ENCODE peak calls at places on chromosomes 12 and 14, in seven cellular contexts. One of them, this sample, is unnamed.

GRCh38 chr12:122880155-122880605 is 15.7 kb downstream of the VPS37B start:
- DNase-seq in fibroblast of villous mesenchyme: peak
- DNase-seq in upper lobe of right lung: no peak
- DNase-seq in choroid plexus epithelial cell: peak
- DNase-seq in OCI-M1: no peak
- DNase-seq in ascending aorta: no peak
- DNase-seq in gastrocnemius medialis: no peak
- DNase-seq in this sample: no peak

GRCh38 chr12:129489277-129489676 is 414.5 kb downstream of the TMEM132D start:
- DNase-seq in fibroblast of villous mesenchyme: no peak
- DNase-seq in upper lobe of right lung: no peak
- DNase-seq in choroid plexus epithelial cell: no peak
- DNase-seq in OCI-M1: no peak
- DNase-seq in ascending aorta: no peak
- DNase-seq in gastrocnemius medialis: no peak
- DNase-seq in this sample: no peak

GRCh38 chr14:101220921-101221510 is 317.5 kb upstream of the RTL1 start:
- DNase-seq in fibroblast of villous mesenchyme: no peak
- DNase-seq in upper lobe of right lung: no peak
- DNase-seq in choroid plexus epithelial cell: no peak
- DNase-seq in OCI-M1: no peak
- DNase-seq in ascending aorta: no peak
- DNase-seq in gastrocnemius medialis: no peak
- DNase-seq in this sample: no peak

GRCh38 chr14:74507085-74507484 is 13.5 kb downstream of the ISCA2 start:
- DNase-seq in fibroblast of villous mesenchyme: no peak
- DNase-seq in upper lobe of right lung: no peak
- DNase-seq in choroid plexus epithelial cell: no peak
- DNase-seq in OCI-M1: no peak
- DNase-seq in ascending aorta: no peak
- DNase-seq in gastrocnemius medialis: no peak
- DNase-seq in this sample: no peak

GRCh38 chr14:70697681-70698080 is 56.0 kb downstream of the TTC9 start:
- DNase-seq in fibroblast of villous mesenchyme: no peak
- DNase-seq in upper lobe of right lung: no peak
- DNase-seq in choroid plexus epithelial cell: no peak
- DNase-seq in OCI-M1: no peak
- DNase-seq in ascending aorta: no peak
- DNase-seq in gastrocnemius medialis: no peak
- DNase-seq in this sample: no peak

GRCh38 chr12:113582521-113583218 is 111.0 kb upstream of the LHX5 start:
- DNase-seq in fibroblast of villous mesenchyme: no peak
- DNase-seq in upper lobe of right lung: no peak
- DNase-seq in choroid plexus epithelial cell: no peak
- DNase-seq in OCI-M1: peak
- DNase-seq in ascending aorta: no peak
- DNase-seq in gastrocnemius medialis: no peak
- DNase-seq in this sample: no peak

GRCh38 chr12:1911598-1912575 is 6.6 kb downstream of the CACNA2D4 start:
- DNase-seq in fibroblast of villous mesenchyme: no peak
- DNase-seq in upper lobe of right lung: no peak
- DNase-seq in choroid plexus epithelial cell: no peak
- DNase-seq in OCI-M1: no peak
- DNase-seq in ascending aorta: no peak
- DNase-seq in gastrocnemius medialis: peak
- DNase-seq in this sample: no peak

GRCh38 chr14:104426771-104427125 is 152.8 kb upstream of the C14orf180 start:
- DNase-seq in fibroblast of villous mesenchyme: no peak
- DNase-seq in upper lobe of right lung: no peak
- DNase-seq in choroid plexus epithelial cell: no peak
- DNase-seq in OCI-M1: no peak
- DNase-seq in ascending aorta: no peak
- DNase-seq in gastrocnemius medialis: no peak
- DNase-seq in this sample: no peak

GRCh38 chr12:91126516-91126915 is 15.2 kb upstream of the LUM start:
- DNase-seq in fibroblast of villous mesenchyme: no peak
- DNase-seq in upper lobe of right lung: no peak
- DNase-seq in choroid plexus epithelial cell: no peak
- DNase-seq in OCI-M1: no peak
- DNase-seq in ascending aorta: no peak
- DNase-seq in gastrocnemius medialis: no peak
- DNase-seq in this sample: peak

GRCh38 chr12:47237751-47238211 is 158.0 kb upstream of the AMIGO2 start:
- DNase-seq in fibroblast of villous mesenchyme: peak
- DNase-seq in upper lobe of right lung: no peak
- DNase-seq in choroid plexus epithelial cell: peak
- DNase-seq in OCI-M1: peak
- DNase-seq in ascending aorta: no peak
- DNase-seq in gastrocnemius medialis: no peak
- DNase-seq in this sample: peak

GRCh38 chr12:47854531-47854930 is 34.8 kb upstream of the HDAC7 start:
- DNase-seq in fibroblast of villous mesenchyme: no peak
- DNase-seq in upper lobe of right lung: no peak
- DNase-seq in choroid plexus epithelial cell: no peak
- DNase-seq in OCI-M1: no peak
- DNase-seq in ascending aorta: no peak
- DNase-seq in gastrocnemius medialis: no peak
- DNase-seq in this sample: no peak

GRCh38 chr12:130992448-130992847 is 38.7 kb downstream of the ADGRD1 start:
- DNase-seq in fibroblast of villous mesenchyme: no peak
- DNase-seq in upper lobe of right lung: peak
- DNase-seq in choroid plexus epithelial cell: no peak
- DNase-seq in OCI-M1: no peak
- DNase-seq in ascending aorta: no peak
- DNase-seq in gastrocnemius medialis: no peak
- DNase-seq in this sample: no peak

GRCh38 chr12:71955946-71956345 is 17.3 kb downstream of the TPH2 start:
- DNase-seq in fibroblast of villous mesenchyme: peak
- DNase-seq in upper lobe of right lung: no peak
- DNase-seq in choroid plexus epithelial cell: peak
- DNase-seq in OCI-M1: no peak
- DNase-seq in ascending aorta: no peak
- DNase-seq in gastrocnemius medialis: no peak
- DNase-seq in this sample: peak

GRCh38 chr12:6927999-6928702 is 392 bp downstream of the ATN1 start:
- DNase-seq in fibroblast of villous mesenchyme: no peak
- DNase-seq in upper lobe of right lung: peak
- DNase-seq in choroid plexus epithelial cell: no peak
- DNase-seq in OCI-M1: peak
- DNase-seq in ascending aorta: no peak
- DNase-seq in gastrocnemius medialis: no peak
- DNase-seq in this sample: no peak

GRCh38 chr14:28494196-28494595 is 272.4 kb upstream of the FOXG1 start:
- DNase-seq in fibroblast of villous mesenchyme: no peak
- DNase-seq in upper lobe of right lung: no peak
- DNase-seq in choroid plexus epithelial cell: peak
- DNase-seq in OCI-M1: no peak
- DNase-seq in ascending aorta: no peak
- DNase-seq in gastrocnemius medialis: no peak
- DNase-seq in this sample: peak

GRCh38 chr14:62138593-62138992 is 376.4 kb downstream of the SNAPC1 start:
- DNase-seq in fibroblast of villous mesenchyme: peak
- DNase-seq in upper lobe of right lung: no peak
- DNase-seq in choroid plexus epithelial cell: no peak
- DNase-seq in OCI-M1: no peak
- DNase-seq in ascending aorta: no peak
- DNase-seq in gastrocnemius medialis: no peak
- DNase-seq in this sample: no peak

GRCh38 chr14:100523536-100524025 is 63.6 kb downstream of the BEGAIN start:
- DNase-seq in fibroblast of villous mesenchyme: no peak
- DNase-seq in upper lobe of right lung: peak
- DNase-seq in choroid plexus epithelial cell: no peak
- DNase-seq in OCI-M1: no peak
- DNase-seq in ascending aorta: no peak
- DNase-seq in gastrocnemius medialis: no peak
- DNase-seq in this sample: no peak

GRCh38 chr12:114444422-114445279 is 38.7 kb upstream of the TBX5 start:
- DNase-seq in fibroblast of villous mesenchyme: no peak
- DNase-seq in upper lobe of right lung: no peak
- DNase-seq in choroid plexus epithelial cell: no peak
- DNase-seq in OCI-M1: no peak
- DNase-seq in ascending aorta: no peak
- DNase-seq in gastrocnemius medialis: no peak
- DNase-seq in this sample: no peak

GRCh38 chr12:22083167-22083566 is 37.1 kb downstream of the CMAS start:
- DNase-seq in fibroblast of villous mesenchyme: peak
- DNase-seq in upper lobe of right lung: no peak
- DNase-seq in choroid plexus epithelial cell: peak
- DNase-seq in OCI-M1: peak
- DNase-seq in ascending aorta: no peak
- DNase-seq in gastrocnemius medialis: no peak
- DNase-seq in this sample: peak

GRCh38 chr12:119409043-119409442 is 74.5 kb downstream of the CCDC60 start:
- DNase-seq in fibroblast of villous mesenchyme: no peak
- DNase-seq in upper lobe of right lung: no peak
- DNase-seq in choroid plexus epithelial cell: no peak
- DNase-seq in OCI-M1: no peak
- DNase-seq in ascending aorta: no peak
- DNase-seq in gastrocnemius medialis: no peak
- DNase-seq in this sample: no peak

GRCh38 chr14:74380172-74380571 is 31.9 kb downstream of the VRTN start:
- DNase-seq in fibroblast of villous mesenchyme: no peak
- DNase-seq in upper lobe of right lung: no peak
- DNase-seq in choroid plexus epithelial cell: no peak
- DNase-seq in OCI-M1: no peak
- DNase-seq in ascending aorta: no peak
- DNase-seq in gastrocnemius medialis: no peak
- DNase-seq in this sample: no peak

GRCh38 chr14:57634335-57634734 is 140.7 kb upstream of the CCDC198 start:
- DNase-seq in fibroblast of villous mesenchyme: no peak
- DNase-seq in upper lobe of right lung: no peak
- DNase-seq in choroid plexus epithelial cell: no peak
- DNase-seq in OCI-M1: no peak
- DNase-seq in ascending aorta: no peak
- DNase-seq in gastrocnemius medialis: no peak
- DNase-seq in this sample: no peak

GRCh38 chr12:7637641-7638040 is 28.1 kb downstream of the APOBEC1 start:
- DNase-seq in fibroblast of villous mesenchyme: no peak
- DNase-seq in upper lobe of right lung: no peak
- DNase-seq in choroid plexus epithelial cell: no peak
- DNase-seq in OCI-M1: no peak
- DNase-seq in ascending aorta: no peak
- DNase-seq in gastrocnemius medialis: no peak
- DNase-seq in this sample: no peak

GRCh38 chr12:28059678-28060077 is 87.1 kb upstream of the PTHLH start:
- DNase-seq in fibroblast of villous mesenchyme: no peak
- DNase-seq in upper lobe of right lung: no peak
- DNase-seq in choroid plexus epithelial cell: no peak
- DNase-seq in OCI-M1: no peak
- DNase-seq in ascending aorta: no peak
- DNase-seq in gastrocnemius medialis: no peak
- DNase-seq in this sample: no peak

GRCh38 chr12:29769162-29769820 is 14.5 kb downstream of the TMTC1 start:
- DNase-seq in fibroblast of villous mesenchyme: peak
- DNase-seq in upper lobe of right lung: no peak
- DNase-seq in choroid plexus epithelial cell: peak
- DNase-seq in OCI-M1: no peak
- DNase-seq in ascending aorta: no peak
- DNase-seq in gastrocnemius medialis: peak
- DNase-seq in this sample: peak

GRCh38 chr14:101972126-101972785 is 7.9 kb downstream of the DYNC1H1 start:
- DNase-seq in fibroblast of villous mesenchyme: peak
- DNase-seq in upper lobe of right lung: peak
- DNase-seq in choroid plexus epithelial cell: peak
- DNase-seq in OCI-M1: peak
- DNase-seq in ascending aorta: peak
- DNase-seq in gastrocnemius medialis: peak
- DNase-seq in this sample: peak

GRCh38 chr14:95515523-95516517 is 630 bp downstream of the SYNE3 start:
- DNase-seq in fibroblast of villous mesenchyme: peak
- DNase-seq in upper lobe of right lung: peak
- DNase-seq in choroid plexus epithelial cell: peak
- DNase-seq in OCI-M1: peak
- DNase-seq in ascending aorta: no peak
- DNase-seq in gastrocnemius medialis: no peak
- DNase-seq in this sample: no peak

GRCh38 chr12:69298947-69299346 is 49.2 kb upstream of the LYZ start:
- DNase-seq in fibroblast of villous mesenchyme: no peak
- DNase-seq in upper lobe of right lung: no peak
- DNase-seq in choroid plexus epithelial cell: no peak
- DNase-seq in OCI-M1: no peak
- DNase-seq in ascending aorta: no peak
- DNase-seq in gastrocnemius medialis: no peak
- DNase-seq in this sample: no peak

GRCh38 chr12:53217049-53217929 is 10.2 kb upstream of the ITGB7 start:
- DNase-seq in fibroblast of villous mesenchyme: peak
- DNase-seq in upper lobe of right lung: peak
- DNase-seq in choroid plexus epithelial cell: peak
- DNase-seq in OCI-M1: no peak
- DNase-seq in ascending aorta: no peak
- DNase-seq in gastrocnemius medialis: no peak
- DNase-seq in this sample: peak

GRCh38 chr12:131752457-131752856 is 41.6 kb downstream of the SFSWAP start:
- DNase-seq in fibroblast of villous mesenchyme: no peak
- DNase-seq in upper lobe of right lung: no peak
- DNase-seq in choroid plexus epithelial cell: no peak
- DNase-seq in OCI-M1: no peak
- DNase-seq in ascending aorta: no peak
- DNase-seq in gastrocnemius medialis: no peak
- DNase-seq in this sample: no peak

GRCh38 chr12:28622416-28622815 is 432.2 kb downstream of the CCDC91 start:
- DNase-seq in fibroblast of villous mesenchyme: peak
- DNase-seq in upper lobe of right lung: no peak
- DNase-seq in choroid plexus epithelial cell: peak
- DNase-seq in OCI-M1: no peak
- DNase-seq in ascending aorta: no peak
- DNase-seq in gastrocnemius medialis: no peak
- DNase-seq in this sample: peak

GRCh38 chr12:101925935-101926334 is 48.6 kb downstream of the DRAM1 start:
- DNase-seq in fibroblast of villous mesenchyme: peak
- DNase-seq in upper lobe of right lung: peak
- DNase-seq in choroid plexus epithelial cell: peak
- DNase-seq in OCI-M1: no peak
- DNase-seq in ascending aorta: no peak
- DNase-seq in gastrocnemius medialis: no peak
- DNase-seq in this sample: no peak

GRCh38 chr14:69358233-69358963 is 39.7 kb downstream of the ERH start:
- DNase-seq in fibroblast of villous mesenchyme: no peak
- DNase-seq in upper lobe of right lung: no peak
- DNase-seq in choroid plexus epithelial cell: no peak
- DNase-seq in OCI-M1: no peak
- DNase-seq in ascending aorta: no peak
- DNase-seq in gastrocnemius medialis: no peak
- DNase-seq in this sample: no peak

GRCh38 chr12:62006076-62006732 is 254.0 kb upstream of the USP15 start:
- DNase-seq in fibroblast of villous mesenchyme: peak
- DNase-seq in upper lobe of right lung: no peak
- DNase-seq in choroid plexus epithelial cell: peak
- DNase-seq in OCI-M1: peak
- DNase-seq in ascending aorta: no peak
- DNase-seq in gastrocnemius medialis: no peak
- DNase-seq in this sample: peak

This sample was measured in fibroblast of mammary gland.